ENCODE peak calls at places on chromosomes 12 and 14, in eight cellular contexts. One of them, this sample, is unnamed.
A peak's percentile ranks its signal among the peaks of the same experiment; 100 is the strongest.

GRCh38 chr12:95099270-95099790 is 25.9 kb upstream of the NR2C1 start:
- DNase-seq in left ventricle myocardium inferior: no peak
- DNase-seq in GM18507: no peak
- DNase-seq in stimulated activated CD8-positive, alpha-beta memory T cell treated with anti-CD3 and anti-CD28 coated beads, Interleukin-2, amount 100 ng/mL, for 48 hours: no peak
- DNase-seq in activated naive CD8-positive, alpha-beta T cell treated with anti-CD3 and anti-CD28 coated beads, Interleukin-2, amount 50 U/mL, for 24 hours: no peak
- DNase-seq in hippocampal formation: no peak
- DNase-seq in NCI-H748 treated with DMSO at 0.1 percent for 48 hours: no peak
- DNase-seq in stomach: no peak
- DNase-seq in this sample: no peak

GRCh38 chr14:103518416-103519042 is 4.1 kb downstream of the CKB start:
- DNase-seq in activated naive CD8-positive, alpha-beta T cell treated with anti-CD3 and anti-CD28 coated beads, Interleukin-2, amount 50 U/mL, for 24 hours: peak; percentile 74
- DNase-seq in stomach: peak; percentile 81
- DNase-seq in stimulated activated CD8-positive, alpha-beta memory T cell treated with anti-CD3 and anti-CD28 coated beads, Interleukin-2, amount 100 ng/mL, for 48 hours: peak; percentile 55
- DNase-seq in hippocampal formation: peak; percentile 63
- DNase-seq in left ventricle myocardium inferior: peak; percentile 66
- DNase-seq in NCI-H748 treated with DMSO at 0.1 percent for 48 hours: no peak
- DNase-seq in GM18507: peak; percentile 68
- DNase-seq in this sample: peak; percentile 67

GRCh38 chr12:16524378-16524777 is 81.6 kb downstream of the LMO3 start:
- DNase-seq in GM18507: no peak
- DNase-seq in stomach: no peak
- DNase-seq in left ventricle myocardium inferior: no peak
- DNase-seq in activated naive CD8-positive, alpha-beta T cell treated with anti-CD3 and anti-CD28 coated beads, Interleukin-2, amount 50 U/mL, for 24 hours: no peak
- DNase-seq in stimulated activated CD8-positive, alpha-beta memory T cell treated with anti-CD3 and anti-CD28 coated beads, Interleukin-2, amount 100 ng/mL, for 48 hours: no peak
- DNase-seq in hippocampal formation: no peak
- DNase-seq in NCI-H748 treated with DMSO at 0.1 percent for 48 hours: peak; percentile 4
- DNase-seq in this sample: no peak

GRCh38 chr12:77062846-77063461 is 2.4 kb downstream of the E2F7 start:
- DNase-seq in GM18507: no peak
- DNase-seq in stomach: peak; percentile 54
- DNase-seq in NCI-H748 treated with DMSO at 0.1 percent for 48 hours: no peak
- DNase-seq in left ventricle myocardium inferior: no peak
- DNase-seq in activated naive CD8-positive, alpha-beta T cell treated with anti-CD3 and anti-CD28 coated beads, Interleukin-2, amount 50 U/mL, for 24 hours: no peak
- DNase-seq in hippocampal formation: no peak
- DNase-seq in stimulated activated CD8-positive, alpha-beta memory T cell treated with anti-CD3 and anti-CD28 coated beads, Interleukin-2, amount 100 ng/mL, for 48 hours: no peak
- DNase-seq in this sample: no peak

GRCh38 chr14:71190691-71191090 is 283.4 kb downstream of the PCNX1 start:
- DNase-seq in activated naive CD8-positive, alpha-beta T cell treated with anti-CD3 and anti-CD28 coated beads, Interleukin-2, amount 50 U/mL, for 24 hours: no peak
- DNase-seq in NCI-H748 treated with DMSO at 0.1 percent for 48 hours: no peak
- DNase-seq in hippocampal formation: no peak
- DNase-seq in left ventricle myocardium inferior: no peak
- DNase-seq in stimulated activated CD8-positive, alpha-beta memory T cell treated with anti-CD3 and anti-CD28 coated beads, Interleukin-2, amount 100 ng/mL, for 48 hours: no peak
- DNase-seq in stomach: no peak
- DNase-seq in GM18507: no peak
- DNase-seq in this sample: no peak

GRCh38 chr12:20492251-20492728 is 124.0 kb downstream of the PDE3A start:
- DNase-seq in NCI-H748 treated with DMSO at 0.1 percent for 48 hours: no peak
- DNase-seq in stimulated activated CD8-positive, alpha-beta memory T cell treated with anti-CD3 and anti-CD28 coated beads, Interleukin-2, amount 100 ng/mL, for 48 hours: no peak
- DNase-seq in left ventricle myocardium inferior: no peak
- DNase-seq in stomach: no peak
- DNase-seq in GM18507: no peak
- DNase-seq in activated naive CD8-positive, alpha-beta T cell treated with anti-CD3 and anti-CD28 coated beads, Interleukin-2, amount 50 U/mL, for 24 hours: peak; percentile 3
- DNase-seq in hippocampal formation: no peak
- DNase-seq in this sample: no peak

GRCh38 chr12:105466901-105467598 is 136.6 kb downstream of the C12orf75 start:
- DNase-seq in GM18507: no peak
- DNase-seq in left ventricle myocardium inferior: no peak
- DNase-seq in hippocampal formation: no peak
- DNase-seq in activated naive CD8-positive, alpha-beta T cell treated with anti-CD3 and anti-CD28 coated beads, Interleukin-2, amount 50 U/mL, for 24 hours: no peak
- DNase-seq in stimulated activated CD8-positive, alpha-beta memory T cell treated with anti-CD3 and anti-CD28 coated beads, Interleukin-2, amount 100 ng/mL, for 48 hours: no peak
- DNase-seq in stomach: no peak
- DNase-seq in NCI-H748 treated with DMSO at 0.1 percent for 48 hours: no peak
- DNase-seq in this sample: no peak

GRCh38 chr12:64457036-64457435 is 5.1 kb downstream of the TBK1 start:
- DNase-seq in stomach: no peak
- DNase-seq in hippocampal formation: no peak
- DNase-seq in left ventricle myocardium inferior: no peak
- DNase-seq in stimulated activated CD8-positive, alpha-beta memory T cell treated with anti-CD3 and anti-CD28 coated beads, Interleukin-2, amount 100 ng/mL, for 48 hours: no peak
- DNase-seq in GM18507: no peak
- DNase-seq in NCI-H748 treated with DMSO at 0.1 percent for 48 hours: no peak
- DNase-seq in activated naive CD8-positive, alpha-beta T cell treated with anti-CD3 and anti-CD28 coated beads, Interleukin-2, amount 50 U/mL, for 24 hours: peak; percentile 10
- DNase-seq in this sample: no peak

GRCh38 chr12:9033244-9033887 is 44.0 kb downstream of the KLRG1 start:
- DNase-seq in left ventricle myocardium inferior: no peak
- DNase-seq in NCI-H748 treated with DMSO at 0.1 percent for 48 hours: no peak
- DNase-seq in GM18507: no peak
- DNase-seq in hippocampal formation: no peak
- DNase-seq in stimulated activated CD8-positive, alpha-beta memory T cell treated with anti-CD3 and anti-CD28 coated beads, Interleukin-2, amount 100 ng/mL, for 48 hours: no peak
- DNase-seq in stomach: no peak
- DNase-seq in activated naive CD8-positive, alpha-beta T cell treated with anti-CD3 and anti-CD28 coated beads, Interleukin-2, amount 50 U/mL, for 24 hours: no peak
- DNase-seq in this sample: no peak

GRCh38 chr12:101407054-101407437 is 526 bp downstream of the ARL1 start:
- DNase-seq in stimulated activated CD8-positive, alpha-beta memory T cell treated with anti-CD3 and anti-CD28 coated beads, Interleukin-2, amount 100 ng/mL, for 48 hours: no peak
- DNase-seq in hippocampal formation: no peak
- DNase-seq in activated naive CD8-positive, alpha-beta T cell treated with anti-CD3 and anti-CD28 coated beads, Interleukin-2, amount 50 U/mL, for 24 hours: no peak
- DNase-seq in GM18507: no peak
- DNase-seq in stomach: no peak
- DNase-seq in NCI-H748 treated with DMSO at 0.1 percent for 48 hours: peak; percentile 20
- DNase-seq in left ventricle myocardium inferior: no peak
- DNase-seq in this sample: no peak

This sample was measured in globus pallidus.